ENCODE peak calls at places on chromosomes 1 and 21, in eight cellular contexts. J is upper lobe of right lung; Y is left colon; M is stimulated activated CD4-positive, alpha-beta T cell treated with anti-CD3 and anti-CD28 coated beads, Interleukin-2, amount 100 ng/mL, for 48 hours; N is NCI-H2107; G is Caco-2; T is NCI-H524; B is T-helper 2 cell. U is an unnamed sample.

GRCh38 chr1:204556458-204557052 is 40.3 kb downstream of the MDM4 start:
- DNase-seq in J (no peak), Y (no peak), M (no peak), N (no peak), G (no peak), T (no peak), B (no peak), U (no peak)

GRCh38 chr1:114720492-114720891 is 3.9 kb upstream of the NRAS start:
- DNase-seq in J (no peak), Y (no peak), M (no peak), N (no peak), G (no peak), T (no peak), B (no peak), U (no peak)

GRCh38 chr1:57033222-57034019 is 67.6 kb upstream of the C8B start:
- DNase-seq in J (no peak), Y (no peak), M (peak), N (no peak), G (no peak), T (no peak), B (peak), U (no peak)

GRCh38 chr1:172898866-172899265 is 151.9 kb downstream of the TNFSF18 start:
- DNase-seq in J (no peak), Y (no peak), M (no peak), N (no peak), G (no peak), T (no peak), B (no peak), U (no peak)

GRCh38 chr1:14844923-14845617 is 246.6 kb downstream of the KAZN start:
- DNase-seq in J (no peak), Y (no peak), M (no peak), N (no peak), G (no peak), T (no peak), B (no peak), U (no peak)

GRCh38 chr1:44012941-44013609 is 18.2 kb downstream of the SLC6A9 start:
- DNase-seq in J (no peak), Y (no peak), M (no peak), N (no peak), G (no peak), T (peak), B (no peak), U (no peak)

GRCh38 chr21:33030633-33031032 is 4.9 kb downstream of the OLIG2 start:
- DNase-seq in J (no peak), Y (no peak), M (no peak), N (no peak), G (no peak), T (no peak), B (no peak), U (no peak)

GRCh38 chr1:180598333-180598979 is 33.4 kb upstream of the XPR1 start:
- DNase-seq in J (no peak), Y (peak), M (no peak), N (no peak), G (peak), T (no peak), B (no peak), U (peak)

GRCh38 chr1:206563367-206563953 is 48.8 kb downstream of the EIF2D start:
- DNase-seq in J (no peak), Y (no peak), M (no peak), N (no peak), G (no peak), T (no peak), B (no peak), U (no peak)

GRCh38 chr1:160637821-160638539 is 8.9 kb downstream of the SLAMF1 start:
- DNase-seq in J (no peak), Y (no peak), M (no peak), N (no peak), G (no peak), T (no peak), B (peak), U (no peak)

GRCh38 chr1:206923009-206923960 is 1.5 kb upstream of the FCMR start:
- DNase-seq in J (no peak), Y (peak), M (no peak), N (no peak), G (no peak), T (no peak), B (peak), U (no peak)

GRCh38 chr1:915295-916172 is 8.2 kb upstream of the SAMD11 start:
- DNase-seq in J (peak), Y (no peak), M (no peak), N (no peak), G (peak), T (no peak), B (no peak), U (peak)

GRCh38 chr1:53328490-53329182 is 766 bp upstream of the LRP8 start:
- DNase-seq in J (peak), Y (peak), M (no peak), N (no peak), G (peak), T (peak), B (peak), U (no peak)

GRCh38 chr1:99527078-99527477 is 118.8 kb upstream of the PALMD start:
- DNase-seq in J (no peak), Y (no peak), M (no peak), N (no peak), G (no peak), T (no peak), B (no peak), U (no peak)

GRCh38 chr1:1118011-1118892 is 2.4 kb upstream of the C1orf159 start:
- DNase-seq in J (peak), Y (no peak), M (no peak), N (no peak), G (peak), T (no peak), B (no peak), U (no peak)

GRCh38 chr1:41558761-41559171 is 74.3 kb upstream of the EDN2 start:
- DNase-seq in J (no peak), Y (no peak), M (no peak), N (no peak), G (no peak), T (no peak), B (no peak), U (no peak)

GRCh38 chr1:107964397-107965111 is 426 bp downstream of the VAV3 start:
- DNase-seq in J (peak), Y (peak), M (peak), N (no peak), G (no peak), T (no peak), B (peak), U (peak)